ENCODE peak calls at places on chromosomes 4 and X, in seven cellular contexts. Z is stomach, B is astrocyte, H is A549, Q is fibroblast of lung, Y is heart left ventricle, C is mammary epithelial cell. V is an unnamed sample. For H3K9me3, the result is how much of the 10 kb centered on the place peaks cover.

GRCh38 chr4:95129708-95130343 is 372.1 kb downstream of the BMPR1B start:
- DNase-seq in C (peak), Q (peak), Z (no peak), B (peak), Y (peak), H (peak), V (no peak)

GRCh38 chr4:3747582-3747906 is 18.6 kb upstream of the ADRA2C start:
- DNase-seq in Q (no peak), C (no peak), H (no peak), B (no peak), Y (no peak), Z (no peak), V (no peak)

GRCh38 chr4:153022233-153022632 is 86.1 kb downstream of the FHDC1 start:
- DNase-seq in C (peak), Y (no peak), H (no peak), Z (peak), Q (no peak), B (no peak), V (no peak)

GRCh38 chr4:139889194-139889762 is 223.7 kb downstream of the MGST2 start:
- DNase-seq in C (peak), Y (no peak), B (no peak), H (no peak), Z (no peak), Q (no peak), V (no peak)

GRCh38 chr4:63728480-63729177 is 680.6 kb downstream of the TECRL start:
- DNase-seq in B (no peak), C (no peak), Y (no peak), H (no peak), Q (no peak), Z (no peak), V (peak)

GRCh38 chrX:139429913-139430312 is 100.6 kb upstream of the F9 start:
- DNase-seq in C (peak), H (peak), Z (no peak), Y (no peak), B (peak), Q (peak), V (no peak)

GRCh38 chrX:110852180-110852579 is 56.6 kb upstream of the CHRDL1 start:
- DNase-seq in H (peak), Z (no peak), Y (no peak), C (no peak), B (no peak), Q (peak), V (peak)

GRCh38 chr4:6364581-6364980 is 94.9 kb downstream of the WFS1 start:
- DNase-seq in C (no peak), H (no peak), Q (no peak), Z (no peak), B (no peak), Y (no peak), V (no peak)

GRCh38 chrX:38664285-38664684 is 102.9 kb downstream of the TSPAN7 start:
- DNase-seq in H (peak), Z (no peak), C (peak), Y (no peak), B (peak), Q (peak), V (no peak)

GRCh38 chrX:9700555-9700954 is 65.1 kb downstream of the GPR143 start:
- DNase-seq in Y (no peak), Q (no peak), H (no peak), C (no peak), B (no peak), Z (no peak), V (no peak)

GRCh38 chr4:83074086-83074704 is 39.2 kb downstream of the COPS4 start:
- DNase-seq in Q (peak), B (peak), Y (peak), Z (no peak), H (peak), C (peak), V (peak)

GRCh38 chr4:71520850-71521249 is 182.0 kb downstream of the SLC4A4 start:
- DNase-seq in B (peak), Y (no peak), Q (peak), H (no peak), Z (no peak), C (no peak), V (no peak)

GRCh38 chr4:95363966-95364365 is 184.8 kb downstream of the UNC5C start:
- DNase-seq in Y (no peak), C (peak), Q (peak), Z (no peak), H (no peak), B (peak), V (no peak)

GRCh38 chr4:7226993-7227392 is 34.7 kb downstream of the SORCS2 start:
- DNase-seq in B (no peak), Q (no peak), C (no peak), Z (no peak), H (no peak), Y (no peak), V (no peak)

GRCh38 chrX:17700976-17701375 is 36.3 kb upstream of the SCML1 start:
- DNase-seq in B (no peak), C (no peak), Y (no peak), H (no peak), Z (no peak), Q (no peak), V (no peak)

GRCh38 chr4:107616838-107617389 is 103.1 kb downstream of the PAPSS1 start:
- DNase-seq in B (no peak), C (no peak), Z (no peak), H (no peak), Y (no peak), Q (peak), V (no peak)

GRCh38 chr4:127549521-127549920 is 83.2 kb upstream of the INTU start:
- DNase-seq in C (no peak), B (no peak), Z (no peak), Y (no peak), H (no peak), Q (peak), V (no peak)

GRCh38 chr4:2803624-2804448 is 11.0 kb downstream of the SH3BP2 start:
- DNase-seq in Z (no peak), C (no peak), B (no peak), Q (no peak), Y (no peak), H (no peak), V (no peak)

GRCh38 chr4:32645653-32646052 is 1925.5 kb downstream of the PCDH7 start:
- DNase-seq in B (no peak), H (no peak), Z (no peak), Y (no peak), Q (no peak), C (no peak), V (no peak)

GRCh38 chr4:19961092-19961491 is 290.6 kb upstream of the SLIT2 start:
- DNase-seq in H (no peak), Z (no peak), C (no peak), Y (no peak), B (peak), Q (peak), V (no peak)

GRCh38 chr4:143389543-143390195 is 53.0 kb downstream of the GAB1 start:
- DNase-seq in Y (no peak), Q (peak), H (no peak), C (peak), Z (no peak), B (peak), V (no peak)

GRCh38 chrX:49838374-49838773 is 9.3 kb downstream of the PAGE4 start:
- DNase-seq in B (peak), Z (peak), Q (peak), Y (no peak), C (peak), H (peak), V (no peak)

DNA sequence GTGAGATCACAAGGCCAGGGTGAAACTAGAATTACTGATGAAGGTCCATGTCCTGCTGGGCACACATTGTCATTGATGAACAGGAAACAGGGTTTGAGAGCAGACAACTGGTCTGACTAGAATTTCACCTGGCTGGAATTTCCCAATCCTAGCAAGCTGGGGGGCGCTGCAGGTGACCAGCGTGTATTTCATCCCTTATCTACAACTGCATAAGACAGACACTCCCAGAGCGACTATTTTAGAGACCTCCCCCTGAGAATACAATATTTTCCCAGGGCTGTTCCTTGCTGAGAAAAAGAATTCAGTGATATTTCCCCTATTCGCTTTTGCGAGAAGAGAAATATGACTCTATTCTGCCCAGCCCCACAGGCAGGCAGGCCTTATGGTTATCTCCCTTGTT is 432.6 kb upstream of the GALNT7 start:
- DNase-seq in Z (no peak), Y (no peak), C (no peak), B (no peak), H (no peak), Q (no peak), V (no peak)
- H3K9me3 ChIP-seq in Z (under half), Y (half or more), C (under half), B (under half), H (under half), Q (under half), V (under half)

GRCh38 chrX:66022742-66023725 is 16.8 kb downstream of the VSIG4 start:
- DNase-seq in Z (no peak), H (peak), Y (no peak), Q (no peak), C (peak), B (no peak), V (no peak)
- H3K9me3 ChIP-seq in Z (under half), H (under half), Y (under half), Q (under half), C (under half), B (under half), V (under half)

DNA sequence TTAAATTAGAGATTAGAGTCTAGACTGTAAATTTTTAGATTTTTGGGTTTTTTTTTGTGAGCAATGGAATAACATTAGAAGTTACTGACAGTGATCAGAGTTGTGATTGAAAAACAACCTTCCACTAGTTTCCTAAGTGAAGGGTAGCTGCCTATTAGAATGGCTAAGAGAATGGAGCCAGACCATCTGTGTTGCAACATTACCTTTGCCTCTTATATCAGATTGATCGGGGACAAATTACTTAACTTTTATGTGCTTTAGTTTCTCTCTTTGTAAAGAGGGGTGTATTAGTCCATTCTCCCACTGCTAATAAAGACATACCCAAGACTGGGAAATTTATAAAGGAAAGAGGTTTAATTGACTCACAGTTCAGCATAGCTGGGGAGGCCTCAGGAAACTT is 12.5 kb upstream of the PI4K2B start:
- DNase-seq in B (no peak), Q (no peak), C (no peak), Z (no peak), Y (no peak), H (no peak), V (no peak)
- H3K9me3 ChIP-seq in B (under half), Q (under half), C (under half), Z (under half), Y (under half), H (under half), V (under half)

DNA sequence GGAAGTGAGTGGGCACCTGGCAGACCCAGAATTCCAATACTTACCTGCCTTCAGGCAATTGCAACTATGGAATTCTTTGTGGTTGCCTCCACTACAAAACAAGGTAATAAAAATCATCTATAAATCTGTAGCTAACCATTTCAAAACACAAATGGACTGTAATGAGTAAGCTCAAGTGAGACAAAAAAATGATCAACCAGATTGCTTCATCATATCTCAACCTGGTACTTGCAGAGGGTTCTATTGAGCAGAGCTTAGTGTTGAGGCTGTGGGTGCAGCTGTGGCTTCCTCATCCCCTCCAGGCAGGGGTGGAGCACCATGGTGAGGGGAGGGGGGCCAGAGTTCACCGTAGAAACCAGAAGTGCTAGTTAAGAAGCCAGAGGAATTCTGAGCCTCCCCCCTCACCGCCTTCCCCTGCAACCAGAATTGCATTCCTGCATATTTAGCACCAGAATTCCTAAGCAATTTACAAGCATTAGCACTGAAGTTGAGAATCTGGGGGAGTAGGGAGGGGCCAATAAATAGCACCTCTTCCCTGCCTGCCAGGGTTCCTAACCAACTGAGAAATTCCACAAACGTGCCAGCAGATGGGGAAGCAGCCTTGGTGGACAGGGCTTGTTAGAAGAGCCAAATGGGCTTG is 11.5 kb downstream of the CTAG1A start:
- DNase-seq in Z (no peak), Y (no peak), C (peak), H (no peak), Q (peak), B (peak), V (peak)
- H3K9me3 ChIP-seq in Z (under half), Y (under half), C (under half), H (under half), Q (under half), B (under half), V (under half)

DNA sequence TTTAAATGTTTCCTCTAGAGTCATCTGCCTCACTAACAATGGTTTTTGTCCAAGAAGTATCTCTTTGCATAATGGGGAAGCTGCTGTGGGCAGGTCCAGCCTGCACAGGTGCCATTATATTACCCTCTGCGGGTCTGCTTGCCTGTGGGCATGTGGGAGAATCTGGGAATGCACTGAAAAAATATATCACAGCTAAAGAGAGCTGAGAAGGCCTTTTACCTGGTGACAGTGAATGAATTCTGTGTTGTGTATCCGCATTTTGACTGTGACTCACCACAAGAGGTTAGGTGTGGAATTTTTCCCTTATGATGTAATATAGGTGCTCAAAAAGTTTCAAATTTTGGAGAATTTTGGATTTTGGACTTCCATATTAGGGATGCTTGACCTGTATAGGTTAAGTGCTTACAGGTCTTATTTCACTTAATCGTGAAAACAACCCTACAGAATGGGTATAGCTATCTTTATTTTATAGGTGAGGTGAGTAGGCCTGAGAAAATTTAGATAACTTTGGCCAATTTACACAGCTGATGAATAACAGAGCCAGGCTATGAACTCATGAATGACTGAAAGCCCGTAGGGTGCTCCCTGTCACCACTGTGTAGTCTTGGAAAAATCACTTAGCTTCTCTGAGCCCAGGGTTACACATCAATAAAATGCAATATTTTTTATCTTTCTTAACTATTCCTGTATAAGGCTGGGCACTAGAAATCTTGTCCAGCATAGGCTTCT is 198.0 kb upstream of the EPHA5 start:
- DNase-seq in B (no peak), Y (no peak), Q (no peak), H (no peak), C (peak), Z (no peak), V (no peak)
- H3K9me3 ChIP-seq in B (under half), Y (under half), Q (under half), H (under half), C (under half), Z (under half), V (under half)